ENCODE peak calls at places on chromosomes 4 and X, in five cellular contexts. K is kidney, I is cardiac muscle cell, A is astrocyte of the spinal cord, O is AG04450. J is an unnamed sample.

GRCh38 chr4:1584498-1584897 is 99.6 kb downstream of the FAM53A start:
- DNase-seq in K (peak), I (no peak), A (no peak), O (no peak), J (no peak)

GRCh38 chrX:39758791-39759525 is 338.8 kb downstream of the BCOR start:
- DNase-seq in K (no peak), I (no peak), A (no peak), O (no peak), J (no peak)

GRCh38 chr4:128427832-128428366 is 140.3 kb upstream of the PGRMC2 start:
- DNase-seq in K (no peak), I (no peak), A (peak), O (peak), J (no peak)

GRCh38 chrX:54961750-54962149 is 32.2 kb downstream of the PFKFB1 start:
- DNase-seq in K (no peak), I (no peak), A (no peak), O (no peak), J (no peak)

GRCh38 chr4:16733509-16733908 is 164.9 kb downstream of the LDB2 start:
- DNase-seq in K (no peak), I (no peak), A (no peak), O (no peak), J (no peak)

GRCh38 chr4:39655866-39656265 is 17.2 kb upstream of the SMIM14 start:
- DNase-seq in K (no peak), I (no peak), A (no peak), O (no peak), J (no peak)

GRCh38 chrX:70449457-70449966 is 4.9 kb downstream of the DLG3 start:
- DNase-seq in K (no peak), I (no peak), A (no peak), O (no peak), J (no peak)

GRCh38 chr4:142358656-142359055 is 487.4 kb downstream of the INPP4B start:
- DNase-seq in K (no peak), I (peak), A (no peak), O (no peak), J (no peak)

GRCh38 chr4:2796261-2797187 is 3.6 kb downstream of the SH3BP2 start:
- DNase-seq in K (peak), I (no peak), A (peak), O (no peak), J (no peak)

GRCh38 chr4:97110506-97110905 is 1032.8 kb downstream of the STPG2 start:
- DNase-seq in K (no peak), I (no peak), A (no peak), O (no peak), J (no peak)

GRCh38 chr4:62913065-62913464 is 1496.2 kb downstream of the TECRL start:
- DNase-seq in K (no peak), I (no peak), A (no peak), O (no peak), J (no peak)

GRCh38 chr4:10020871-10021676 is at the start of gene SLC2A9:
- DNase-seq in K (no peak), I (no peak), A (no peak), O (no peak), J (no peak)

GRCh38 chrX:13085533-13085932 is 41.1 kb upstream of the FAM9C start:
- DNase-seq in K (no peak), I (no peak), A (no peak), O (no peak), J (peak)

GRCh38 chr4:7823416-7823824 is 116.2 kb downstream of the AFAP1 start:
- DNase-seq in K (peak), I (no peak), A (no peak), O (no peak), J (no peak)

GRCh38 chrX:1394731-1395501 is 3.0 kb upstream of the SLC25A6 start:
- DNase-seq in K (peak), I (no peak), A (no peak), O (no peak), J (no peak)

GRCh38 chrX:148574247-148574973 is 74.0 kb downstream of the AFF2 start:
- DNase-seq in K (no peak), I (no peak), A (peak), O (no peak), J (no peak)

GRCh38 chrX:131041652-131042051 is 16.5 kb upstream of the ARHGAP36 start:
- DNase-seq in K (no peak), I (no peak), A (no peak), O (no peak), J (no peak)

GRCh38 chrX:53211391-53211978 is 13.5 kb downstream of the KDM5C start:
- DNase-seq in K (no peak), I (no peak), A (no peak), O (no peak), J (no peak)

GRCh38 chr4:168863719-168864632 is 146.1 kb downstream of the CBR4 start:
- DNase-seq in K (no peak), I (no peak), A (no peak), O (no peak), J (no peak)

GRCh38 chr4:168866635-168867034 is 143.4 kb downstream of the CBR4 start:
- DNase-seq in K (no peak), I (no peak), A (no peak), O (no peak), J (no peak)

GRCh38 chr4:168867128-168867527 is 142.9 kb downstream of the CBR4 start:
- DNase-seq in K (no peak), I (no peak), A (no peak), O (no peak), J (no peak)

GRCh38 chr4:168865854-168866253 is 144.2 kb downstream of the CBR4 start:
- DNase-seq in K (no peak), I (no peak), A (no peak), O (no peak), J (no peak)

GRCh38 chr4:168864831-168865541 is 145.1 kb downstream of the CBR4 start:
- DNase-seq in K (peak), I (peak), A (no peak), O (no peak), J (no peak)
- H3K4me3 ChIP-seq in K (no peak), I (no peak), A (no peak), O (no peak), J (no peak)

GRCh38 chr4:182257503-182257902 is 14.3 kb downstream of the TENM3 start:
- DNase-seq in K (no peak), I (no peak), A (no peak), O (no peak), J (no peak)
- H3K4me3 ChIP-seq in K (no peak), I (no peak), A (no peak), O (no peak), J (no peak)

GRCh38 chrX:38468758-38469157 is 92.6 kb upstream of the TSPAN7 start:
- DNase-seq in K (no peak), I (no peak), A (no peak), O (no peak), J (no peak)
- H3K4me3 ChIP-seq in K (no peak), I (no peak), A (no peak), O (no peak), J (no peak)

DNA sequence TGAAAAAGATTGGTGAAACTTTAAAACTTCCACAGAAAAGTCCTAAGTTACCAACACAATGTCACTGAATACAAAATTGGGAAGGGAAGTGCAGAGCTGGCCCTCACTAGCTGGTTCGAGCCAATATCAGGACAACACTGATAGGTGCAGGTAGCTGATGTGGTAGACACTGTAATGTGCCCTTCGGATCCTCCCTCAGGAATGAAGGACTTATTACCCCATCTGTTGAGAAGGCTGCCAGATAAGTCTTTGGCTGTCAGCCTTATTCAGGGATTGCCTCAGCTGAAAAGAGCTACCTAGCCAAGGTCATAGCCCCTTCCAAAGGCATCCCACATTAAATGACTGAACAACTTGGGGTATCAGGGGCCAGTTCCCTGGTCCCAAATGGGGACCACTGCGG is 5.3 kb downstream of the MCF2 start:
- DNase-seq in K (no peak), I (no peak), A (no peak), O (no peak), J (no peak)
- H3K4me3 ChIP-seq in K (no peak), I (no peak), A (no peak), O (no peak), J (no peak)

GRCh38 chr4:152265149-152265621 is 270.7 kb downstream of the FBXW7 start:
- DNase-seq in K (no peak), I (no peak), A (peak), O (peak), J (no peak)
- H3K4me3 ChIP-seq in K (no peak), I (no peak), A (no peak), O (no peak), J (no peak)

GRCh38 chrX:32267796-32268195 is 943.6 kb downstream of the DMD start:
- DNase-seq in K (no peak), I (no peak), A (no peak), O (no peak), J (no peak)

GRCh38 chrX:32268207-32268606 is 943.1 kb downstream of the DMD start:
- DNase-seq in K (no peak), I (no peak), A (no peak), O (no peak), J (no peak)

DNA sequence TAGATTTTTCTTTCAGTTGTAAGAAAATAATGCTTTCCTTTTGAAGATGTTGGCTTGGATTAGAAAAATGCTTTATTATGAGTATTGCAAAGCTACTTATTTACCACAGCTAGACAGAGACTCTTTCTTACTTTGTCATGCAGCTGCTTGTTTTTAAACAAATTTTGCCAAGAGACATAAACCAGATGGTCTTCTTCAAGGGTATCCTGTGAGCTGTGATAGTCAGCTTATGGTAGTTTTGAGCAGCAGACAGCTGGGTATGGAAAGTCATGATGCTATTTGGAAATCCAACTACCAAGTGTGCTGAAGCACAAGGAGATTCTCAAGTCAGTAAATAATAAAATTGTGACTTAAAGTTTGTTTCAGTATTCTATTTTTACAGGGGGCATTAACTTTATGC is 941.5 kb downstream of the DMD start:
- DNase-seq in K (no peak), I (no peak), A (no peak), O (no peak), J (no peak)
- H3K4me3 ChIP-seq in K (no peak), I (no peak), A (no peak), O (no peak), J (no peak)

DNA sequence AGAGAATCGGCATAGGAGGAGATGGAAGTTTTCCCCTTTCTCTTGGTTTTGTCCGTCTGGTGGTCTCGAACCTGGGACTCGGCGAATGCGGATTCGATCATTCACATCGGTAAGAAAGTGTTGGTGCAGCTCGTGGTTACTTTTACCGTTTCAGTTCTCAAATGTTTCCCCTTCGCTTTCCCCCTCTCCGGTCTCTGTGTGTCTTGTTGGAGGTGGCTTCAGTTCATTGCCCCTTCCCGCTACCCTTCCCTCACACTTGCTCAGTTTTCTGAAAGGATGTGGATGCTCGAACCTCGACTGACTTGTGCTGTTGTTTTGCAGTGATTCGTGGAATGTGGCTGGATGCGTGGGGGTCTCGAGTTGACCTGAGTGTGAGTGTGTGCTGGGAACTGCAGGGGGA is 870 bp downstream of the GRID2 start:
- DNase-seq in K (no peak), I (peak), A (peak), O (no peak), J (no peak)
- H3K4me3 ChIP-seq in K (peak), I (peak), A (peak), O (peak), J (no peak)

GRCh38 chrX:14871767-14872166 is 1.1 kb downstream of the FANCB start:
- DNase-seq in K (no peak), I (no peak), A (no peak), O (no peak), J (no peak)
- H3K4me3 ChIP-seq in K (no peak), I (no peak), A (peak), O (no peak), J (no peak)

GRCh38 chrX:49309401-49309981 is 6.0 kb downstream of the GAGE10 start:
- DNase-seq in K (no peak), I (no peak), A (peak), O (no peak), J (no peak)

GRCh38 chrX:49316085-49316484 is 5.8 kb upstream of the GAGE12J start:
- DNase-seq in K (no peak), I (no peak), A (no peak), O (no peak), J (no peak)

GRCh38 chrX:49308604-49309269 is 5.3 kb downstream of the GAGE10 start:
- DNase-seq in K (no peak), I (no peak), A (peak), O (no peak), J (no peak)

GRCh38 chrX:49310371-49310770 is 6.9 kb downstream of the GAGE10 start:
- DNase-seq in K (no peak), I (no peak), A (no peak), O (no peak), J (no peak)
- H3K4me3 ChIP-seq in K (peak), I (no peak), A (no peak), O (no peak), J (no peak)

GRCh38 chrX:151183233-151183632 is 6.8 kb downstream of the GPR50 start:
- DNase-seq in K (no peak), I (no peak), A (no peak), O (no peak), J (no peak)
- H3K4me3 ChIP-seq in K (no peak), I (no peak), A (no peak), O (no peak), J (no peak)

J was measured in effector memory CD4-positive, alpha-beta T cell.